ENCODE peak calls at places on chromosomes 2 and 18, in six cellular contexts. B, T, Y, H, R and Z are unnamed samples.
A peak's percentile ranks its signal among the peaks of the same experiment; 100 is the strongest.

GRCh38 chr2:128172191-128172590 is 81.2 kb downstream of the UGGT1 start:
- DNase-seq in R (no peak), Y (no peak), T (no peak), H (no peak), B (no peak), Z (no peak)

GRCh38 chr2:75533135-75533534 is 27.6 kb downstream of the EVA1A start:
- DNase-seq in Y (no peak), B (no peak), H (no peak), T (no peak), R (no peak), Z (no peak)

GRCh38 chr2:151523825-151524224 is 114.1 kb downstream of the RIF1 start:
- DNase-seq in Y (no peak), T (no peak), H (no peak), R (no peak), B (no peak), Z (no peak)

GRCh38 chr18:7452331-7452730 is 114.8 kb upstream of the PTPRM start:
- DNase-seq in B (no peak), R (peak; percentile 31), H (no peak), Y (no peak), T (peak; percentile 68), Z (no peak)

GRCh38 chr18:8238507-8238906 is 370.7 kb upstream of the RAB12 start:
- DNase-seq in Y (no peak), B (no peak), T (peak; percentile 30), H (no peak), R (no peak), Z (no peak)

GRCh38 chr2:41896186-41896846 is 151.5 kb upstream of the PKDCC start:
- DNase-seq in T (no peak), R (peak; percentile 83), H (no peak), B (no peak), Y (no peak), Z (peak; percentile 33)

GRCh38 chr2:168518555-168519066 is 62.5 kb downstream of the CERS6 start:
- DNase-seq in B (no peak), R (no peak), H (no peak), T (peak; percentile 41), Y (no peak), Z (no peak)

GRCh38 chr2:20972110-20972509 is 71.8 kb downstream of the APOB start:
- DNase-seq in Y (no peak), H (no peak), B (no peak), T (no peak), R (no peak), Z (no peak)

GRCh38 chr2:74530239-74531161 is 767 bp downstream of the HTRA2 start:
- DNase-seq in T (peak; percentile 48), Y (no peak), R (peak; percentile 69), H (peak; percentile 77), B (no peak), Z (peak; percentile 77)

GRCh38 chr2:51971136-51971535 is 939.2 kb upstream of the NRXN1 start:
- DNase-seq in B (no peak), Y (no peak), H (no peak), R (no peak), T (no peak), Z (no peak)

GRCh38 chr18:79786781-79787526 is 10.8 kb upstream of the KCNG2 start:
- DNase-seq in B (no peak), T (no peak), Y (no peak), H (peak; percentile 40), R (no peak), Z (no peak)

GRCh38 chr2:175601969-175602368 is 400.1 kb downstream of the LNPK start:
- DNase-seq in Y (no peak), R (no peak), T (no peak), B (no peak), H (no peak), Z (no peak)

GRCh38 chr2:10454505-10454904 is 6.4 kb upstream of the ODC1 start:
- DNase-seq in H (no peak), B (no peak), R (no peak), T (no peak), Y (no peak), Z (no peak)

GRCh38 chr2:196979976-196980375 is 53.5 kb upstream of the PGAP1 start:
- DNase-seq in Y (no peak), R (no peak), B (no peak), T (no peak), H (no peak), Z (no peak)

GRCh38 chr18:23824235-23824634 is 135.0 kb downstream of the LAMA3 start:
- DNase-seq in Y (no peak), B (no peak), R (no peak), H (no peak), T (no peak), Z (no peak)

GRCh38 chr18:46488472-46489213 is 168.4 kb downstream of the LOXHD1 start:
- DNase-seq in H (no peak), T (no peak), B (no peak), R (no peak), Y (no peak), Z (no peak)

GRCh38 chr2:173249661-173250641 is 104.7 kb upstream of the CDCA7 start:
- DNase-seq in Y (peak; percentile 98), B (no peak), H (no peak), T (no peak), R (no peak), Z (no peak)

GRCh38 chr2:56185101-56185581 is 1.4 kb downstream of the CCDC85A start:
- DNase-seq in Y (no peak), R (no peak), B (no peak), H (peak; percentile 65), T (peak; percentile 55), Z (no peak)

GRCh38 chr2:180443896-180444295 is 436.8 kb upstream of the CWC22 start:
- DNase-seq in Y (no peak), T (no peak), B (no peak), R (no peak), H (no peak), Z (no peak)

GRCh38 chr2:74374509-74375205 is 5.5 kb downstream of the DCTN1 start:
- DNase-seq in H (no peak), R (no peak), T (peak; percentile 89), B (no peak), Y (peak; percentile 51), Z (no peak)

GRCh38 chr2:185147361-185147760 is 549.0 kb downstream of the ZNF804A start:
- DNase-seq in H (no peak), Y (no peak), B (no peak), R (no peak), T (no peak), Z (no peak)

GRCh38 chr2:234164499-234165409 is 114.3 kb downstream of the SPP2 start:
- DNase-seq in B (no peak), T (no peak), H (no peak), R (no peak), Y (no peak), Z (peak; percentile 18)

GRCh38 chr2:241499146-241499965 is 9.0 kb downstream of the STK25 start:
- DNase-seq in H (no peak), B (no peak), Y (peak; percentile 32), T (no peak), R (no peak), Z (no peak)

GRCh38 chr2:142870516-142870915 is 6.9 kb upstream of the KYNU start:
- DNase-seq in H (no peak), B (no peak), T (no peak), R (no peak), Y (no peak), Z (no peak)

GRCh38 chr18:3177902-3178687 is 41.7 kb downstream of the MYOM1 start:
- DNase-seq in Y (no peak), T (no peak), B (no peak), R (peak; percentile 65), H (peak; percentile 67), Z (peak; percentile 85)